ENCODE peak calls at places on chromosome 16, in seven cellular contexts. J is hepatocyte, M is cardiac muscle cell, K is right cardiac atrium, S is gastrocnemius medialis, I is mesendoderm, D is colonic mucosa. O is an unnamed sample. For H3K27me3, the result is how much of the 10 kb centered on the place peaks cover.

GRCh38 chr16:57422026-57422944 is 17.7 kb downstream of the CCL17 start:
- DNase-seq in K (peak), I (peak), S (no peak), J (peak), D (peak), M (peak), O (peak)

GRCh38 chr16:3979518-3979917 is 99.0 kb upstream of the CREBBP start:
- DNase-seq in M (no peak), J (no peak), D (no peak), S (no peak), I (no peak), K (no peak), O (peak)

GRCh38 chr16:3771513-3771912 is 54.2 kb upstream of the TRAP1 start:
- DNase-seq in I (no peak), M (no peak), J (no peak), D (no peak), K (no peak), S (no peak), O (no peak)

GRCh38 chr16:8887952-8888560 is 5.9 kb downstream of the LITAFD start:
- DNase-seq in K (peak), D (no peak), S (peak), M (no peak), J (peak), I (no peak), O (no peak)

GRCh38 chr16:50021509-50021908 is 3.5 kb upstream of the CNEP1R1 start:
- DNase-seq in I (peak), M (peak), K (no peak), D (no peak), S (no peak), J (peak), O (peak)

GRCh38 chr16:88456356-88457292 is 3.5 kb downstream of the ZFPM1 start:
- DNase-seq in M (no peak), J (no peak), I (no peak), D (no peak), S (no peak), K (no peak), O (no peak)

GRCh38 chr16:2326191-2326590 is 14.3 kb downstream of the ABCA3 start:
- DNase-seq in S (no peak), I (no peak), J (no peak), D (no peak), K (no peak), M (no peak), O (no peak)

GRCh38 chr16:12119037-12119436 is 142.5 kb downstream of the SNX29 start:
- DNase-seq in I (no peak), K (no peak), M (no peak), S (no peak), J (no peak), D (no peak), O (no peak)

GRCh38 chr16:81575307-81575706 is 130.7 kb downstream of the CMIP start:
- DNase-seq in S (no peak), J (no peak), D (no peak), I (no peak), M (no peak), K (no peak), O (no peak)

GRCh38 chr16:55478827-55479559 is at the start of gene MMP2:
- DNase-seq in M (peak), J (peak), D (peak), K (peak), S (peak), I (peak), O (peak)

GRCh38 chr16:48820379-48820778 is 210.4 kb upstream of the N4BP1 start:
- DNase-seq in K (no peak), M (no peak), S (no peak), I (no peak), J (no peak), D (no peak), O (no peak)

GRCh38 chr16:58516768-58517107 is 1.4 kb downstream of the SETD6 start:
- DNase-seq in J (no peak), I (no peak), M (no peak), K (no peak), D (no peak), S (no peak), O (no peak)
- H3K4me3 ChIP-seq in J (no peak), I (no peak), M (no peak), K (no peak), D (no peak), S (no peak), O (no peak)

GRCh38 chr16:5459863-5460262 is 362.3 kb upstream of the EEF2KMT start:
- DNase-seq in S (no peak), I (no peak), K (no peak), J (no peak), M (no peak), D (no peak), O (no peak)
- H3K27me3 ChIP-seq in S (under half), I (under half), K (under half), J (under half), M (under half), D (under half), O (under half)

GRCh38 chr16:25027781-25028180 is 12.6 kb upstream of the ARHGAP17 start:
- DNase-seq in M (no peak), I (no peak), D (no peak), S (no peak), K (no peak), J (no peak), O (no peak)

GRCh38 chr16:25033852-25034251 is 18.7 kb upstream of the ARHGAP17 start:
- DNase-seq in J (no peak), M (no peak), K (no peak), I (no peak), S (no peak), D (no peak), O (no peak)

GRCh38 chr16:25030420-25031131 is 15.4 kb upstream of the ARHGAP17 start:
- DNase-seq in J (no peak), S (no peak), K (no peak), D (no peak), I (no peak), M (no peak), O (no peak)

GRCh38 chr16:25031441-25032307 is 16.5 kb upstream of the ARHGAP17 start:
- DNase-seq in M (peak), I (peak), D (peak), J (peak), S (peak), K (peak), O (peak)

GRCh38 chr16:25031132-25031440 is 15.9 kb upstream of the ARHGAP17 start:
- DNase-seq in J (no peak), S (no peak), I (no peak), M (no peak), D (no peak), K (no peak), O (no peak)
- H3K4me3 ChIP-seq in J (no peak), S (peak), I (no peak), M (no peak), D (peak), K (peak), O (peak)

DNA sequence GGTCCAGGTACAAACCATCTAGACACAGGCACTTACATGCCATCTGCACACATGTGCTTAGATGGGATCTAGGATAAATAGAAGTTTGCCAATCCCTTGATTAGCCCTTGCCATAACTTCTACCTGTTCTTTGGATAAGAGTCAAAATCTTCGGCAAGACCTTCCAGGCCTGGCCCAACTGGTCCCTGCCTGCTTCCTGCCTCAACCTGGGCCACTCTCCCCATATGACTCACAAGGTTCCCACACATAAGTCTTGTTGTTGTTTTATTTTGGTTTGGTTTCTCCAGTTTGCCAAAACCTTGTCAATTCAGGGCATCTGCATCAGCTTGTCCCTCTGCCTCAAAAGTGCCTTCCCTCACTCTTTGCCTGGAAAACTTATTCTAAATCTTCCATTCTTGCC is 95.3 kb upstream of the XYLT1 start:
- DNase-seq in J (no peak), K (no peak), D (no peak), I (no peak), S (no peak), M (no peak), O (no peak)
- H3K27me3 ChIP-seq in J (under half), K (under half), D (under half), I (under half), S (under half), M (under half), O (under half)

GRCh38 chr16:53058441-53058840 is 3.6 kb downstream of the CHD9 start:
- DNase-seq in J (no peak), M (no peak), I (no peak), D (no peak), S (peak), K (no peak), O (no peak)

GRCh38 chr16:53054670-53055485 is at the start of gene CHD9:
- DNase-seq in D (peak), M (peak), I (peak), K (peak), S (peak), J (peak), O (peak)

GRCh38 chr16:53055603-53056527 is 1.1 kb downstream of the CHD9 start:
- DNase-seq in K (peak), S (no peak), I (peak), M (peak), D (peak), J (peak), O (peak)

GRCh38 chr16:53057658-53058057 is 2.9 kb downstream of the CHD9 start:
- DNase-seq in I (no peak), J (no peak), S (no peak), M (no peak), D (no peak), K (no peak), O (no peak)

GRCh38 chr16:53056528-53056881 is 1.7 kb downstream of the CHD9 start:
- DNase-seq in S (no peak), I (no peak), J (no peak), M (no peak), D (no peak), K (peak), O (no peak)
- H3K4me3 ChIP-seq in S (no peak), I (no peak), J (no peak), M (no peak), D (no peak), K (no peak), O (no peak)

O was measured in H7.